ENCODE peak calls at places on chromosomes 6 and 20, in ten cellular contexts. L is cardiac muscle cell, X is IMR-90, T is foreskin keratinocyte, E is HCT116, A is lower lobe of right lung, N is astrocyte, Q is heart left ventricle, I is heart right ventricle, B is mesenchymal stem cell. W is an unnamed sample.
A peak's percentile ranks its signal among the peaks of the same experiment; 100 is the strongest.

GRCh38 chr6:81999826-82000225 is 247.3 kb upstream of the TENT5A start:
- DNase-seq in L (no peak), X (no peak), T (no peak), E (no peak), A (no peak), N (peak; percentile 69), Q (no peak), I (no peak), B (no peak), W (peak; percentile 19)

GRCh38 chr20:37336369-37337207 is 9.4 kb upstream of the SRC start:
- DNase-seq in L (no peak), X (peak; percentile 20), T (no peak), E (no peak), A (peak; percentile 82), N (no peak), Q (peak; percentile 78), I (peak; percentile 68), B (peak; percentile 71), W (no peak)

GRCh38 chr20:13205848-13206434 is 15.1 kb upstream of the ISM1 start:
- DNase-seq in L (no peak), X (no peak), T (peak; percentile 32), E (no peak), A (no peak), N (no peak), Q (no peak), I (no peak), B (no peak), W (no peak)

GRCh38 chr6:25324076-25324762 is 45.0 kb downstream of the CARMIL1 start:
- DNase-seq in L (no peak), X (no peak), T (no peak), E (no peak), A (no peak), N (no peak), Q (no peak), I (no peak), B (no peak), W (no peak)

GRCh38 chr6:70538364-70538763 is 28.4 kb upstream of the SDHAF4 start:
- DNase-seq in L (no peak), X (no peak), T (no peak), E (no peak), A (no peak), N (no peak), Q (no peak), I (no peak), B (no peak), W (no peak)

GRCh38 chr20:51594206-51594998 is 51.9 kb upstream of the NFATC2 start:
- DNase-seq in L (no peak), X (no peak), T (no peak), E (no peak), A (no peak), N (no peak), Q (no peak), I (no peak), B (no peak), W (no peak)

GRCh38 chr6:144546807-144547206 is 261.7 kb downstream of the UTRN start:
- DNase-seq in L (no peak), X (no peak), T (no peak), E (no peak), A (no peak), N (no peak), Q (no peak), I (no peak), B (no peak), W (no peak)

GRCh38 chr6:154901856-154902552 is 93.1 kb upstream of the TIAM2 start:
- DNase-seq in L (no peak), X (no peak), T (no peak), E (no peak), A (no peak), N (no peak), Q (no peak), I (no peak), B (no peak), W (no peak)

GRCh38 chr6:163170294-163170883 is 244.1 kb upstream of the QKI start:
- DNase-seq in L (no peak), X (no peak), T (no peak), E (no peak), A (no peak), N (no peak), Q (no peak), I (no peak), B (peak; percentile 1), W (no peak)

GRCh38 chr20:41499064-41499463 is 119.1 kb downstream of the CHD6 start:
- DNase-seq in L (no peak), X (no peak), T (no peak), E (no peak), A (no peak), N (no peak), Q (no peak), I (no peak), B (no peak), W (no peak)

GRCh38 chr20:53832499-53832898 is 237.9 kb downstream of the BCAS1 start:
- DNase-seq in L (no peak), X (no peak), T (no peak), E (no peak), A (no peak), N (no peak), Q (no peak), I (no peak), B (no peak), W (no peak)
- H3K4me1 ChIP-seq in L (peaks cover 18% of the 10 kb centered on the region), X (peaks cover 3% of the 10 kb centered on the region), T (peaks cover 31% of the 10 kb centered on the region), E (peaks cover 38% of the 10 kb centered on the region), A (peaks cover 37% of the 10 kb centered on the region), N (peaks cover 30% of the 10 kb centered on the region), Q (peaks cover 5% of the 10 kb centered on the region), I (peaks cover 5% of the 10 kb centered on the region), B (peaks cover 4% of the 10 kb centered on the region), W (peaks cover 42% of the 10 kb centered on the region)

GRCh38 chr6:139977887-139978332 is 603.5 kb upstream of the CITED2 start:
- DNase-seq in L (no peak), X (peak; percentile 72), T (peak; percentile 86), E (no peak), A (no peak), N (peak; percentile 62), Q (no peak), I (no peak), B (peak; percentile 92), W (peak; percentile 77)
- H3K4me1 ChIP-seq in L (peaks cover 42% of the 10 kb centered on the region), X (peaks cover 18% of the 10 kb centered on the region), T (peaks cover 33% of the 10 kb centered on the region), E (peaks cover 10% of the 10 kb centered on the region), A (peaks cover 25% of the 10 kb centered on the region), N (peaks cover 31% of the 10 kb centered on the region), Q (peaks cover 13% of the 10 kb centered on the region), I (peaks cover 36% of the 10 kb centered on the region), B (peaks cover 1% of the 10 kb centered on the region), W (peaks cover 76% of the 10 kb centered on the region)

GRCh38 chr6:135054575-135055498 is at the start of gene HBS1L:
- DNase-seq in L (peak; percentile 97), X (peak; percentile 97), T (peak; percentile 92), E (peak; percentile 97), A (peak; percentile 98), N (peak; percentile 89), Q (peak; percentile 97), I (peak; percentile 98), B (peak; percentile 96), W (peak; percentile 92)
- H3K4me1 ChIP-seq in L (peaks cover 10% of the 10 kb centered on the region), X (no peaks in the 10 kb centered on the region), T (peaks cover 7% of the 10 kb centered on the region), E (no peaks in the 10 kb centered on the region), A (peaks cover 23% of the 10 kb centered on the region), N (peaks cover 8% of the 10 kb centered on the region), Q (peaks cover 8% of the 10 kb centered on the region), I (peaks cover 17% of the 10 kb centered on the region), B (peaks cover 1% of the 10 kb centered on the region), W (peaks cover 10% of the 10 kb centered on the region)

DNA sequence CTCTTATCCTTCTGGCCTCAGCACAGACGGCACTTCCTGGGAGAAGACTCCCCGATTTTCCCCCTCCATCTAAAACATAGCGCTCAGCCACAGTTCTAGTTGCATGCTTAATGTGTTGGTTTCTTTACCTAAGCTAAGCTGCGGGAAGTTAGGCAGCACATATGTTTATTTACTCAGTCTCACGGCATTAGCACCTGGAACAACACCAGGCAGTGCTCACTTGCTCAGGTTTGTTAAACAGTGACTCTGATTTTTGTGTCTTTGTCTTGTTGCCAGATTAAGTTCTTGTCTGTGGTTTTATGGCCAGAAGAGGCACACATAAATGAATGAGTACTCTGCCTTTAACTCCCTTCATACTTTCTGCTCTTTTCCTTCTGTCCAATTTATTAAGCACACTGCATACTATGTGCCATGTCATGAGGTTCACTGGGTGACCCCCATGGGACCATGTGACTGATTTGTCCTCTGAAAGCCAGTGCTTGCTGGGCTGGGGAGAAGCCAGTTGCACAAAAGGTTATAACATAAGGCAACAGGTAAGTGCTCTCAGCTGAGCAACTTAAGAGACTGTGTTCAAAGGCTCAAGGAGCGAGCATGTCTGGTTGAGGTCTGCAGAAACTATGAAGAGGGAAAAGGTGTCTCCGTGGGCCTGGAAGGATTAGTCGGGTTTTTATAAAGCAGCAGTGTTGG is 93.6 kb downstream of the RPP40 start:
- DNase-seq in L (no peak), X (no peak), T (no peak), E (no peak), A (no peak), N (peak; percentile 34), Q (no peak), I (no peak), B (no peak), W (no peak)
- H3K4me1 ChIP-seq in L (peaks cover 23% of the 10 kb centered on the region), X (peaks cover 24% of the 10 kb centered on the region), T (peaks cover 5% of the 10 kb centered on the region), E (peaks cover 10% of the 10 kb centered on the region), A (peaks cover 58% of the 10 kb centered on the region), N (peaks cover 3% of the 10 kb centered on the region), Q (peaks cover 6% of the 10 kb centered on the region), I (peaks cover 18% of the 10 kb centered on the region), B (peaks cover 21% of the 10 kb centered on the region), W (peaks cover 12% of the 10 kb centered on the region)

GRCh38 chr6:158853072-158853871 is 34.1 kb upstream of the EZR start:
- DNase-seq in L (peak; percentile 51), X (peak; percentile 79), T (peak; percentile 100), E (peak; percentile 97), A (peak; percentile 92), N (peak; percentile 97), Q (peak; percentile 35), I (no peak), B (peak; percentile 90), W (peak; percentile 98)
- H3K4me1 ChIP-seq in L (peaks cover 19% of the 10 kb centered on the region), X (peaks cover 27% of the 10 kb centered on the region), T (peaks cover 51% of the 10 kb centered on the region), E (peaks cover 80% of the 10 kb centered on the region), A (peaks cover 49% of the 10 kb centered on the region), N (peaks cover 46% of the 10 kb centered on the region), Q (peaks cover 6% of the 10 kb centered on the region), I (peaks cover 8% of the 10 kb centered on the region), B (peaks cover 26% of the 10 kb centered on the region), W (peaks cover 73% of the 10 kb centered on the region)

DNA sequence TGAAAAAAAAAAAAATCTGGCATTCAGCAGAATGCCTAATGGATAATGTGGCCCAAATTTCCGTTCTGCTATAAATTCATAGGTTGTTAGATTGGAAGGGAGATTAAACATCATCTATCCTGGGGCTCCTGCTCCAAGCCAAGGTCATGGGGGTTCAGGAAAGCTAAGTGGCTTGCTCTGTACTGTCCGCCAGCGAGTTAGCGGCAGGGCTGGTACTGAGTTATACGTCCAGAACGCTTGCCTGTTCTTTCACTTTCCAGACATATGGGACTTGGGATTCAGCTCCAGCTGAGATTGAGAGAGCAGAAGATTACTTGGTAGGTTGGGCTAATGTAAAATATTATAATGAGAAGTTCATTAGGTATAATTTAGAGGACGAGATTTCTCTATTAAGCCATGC is 858 bp downstream of the RWDD1 start:
- DNase-seq in L (peak; percentile 63), X (peak; percentile 55), T (no peak), E (no peak), A (no peak), N (peak; percentile 23), Q (no peak), I (no peak), B (peak; percentile 72), W (peak; percentile 41)
- H3K4me1 ChIP-seq in L (peaks cover 10% of the 10 kb centered on the region), X (no peaks in the 10 kb centered on the region), T (peaks cover 10% of the 10 kb centered on the region), E (peaks cover 18% of the 10 kb centered on the region), A (peaks cover 24% of the 10 kb centered on the region), N (peaks cover 6% of the 10 kb centered on the region), Q (peaks cover 13% of the 10 kb centered on the region), I (peaks cover 20% of the 10 kb centered on the region), B (no peaks in the 10 kb centered on the region), W (peaks cover 13% of the 10 kb centered on the region)

GRCh38 chr6:156985309-156985708 is 208.1 kb downstream of the ARID1B start:
- DNase-seq in L (no peak), X (no peak), T (no peak), E (no peak), A (no peak), N (no peak), Q (no peak), I (no peak), B (no peak), W (no peak)
- H3K4me1 ChIP-seq in L (peaks cover 8% of the 10 kb centered on the region), X (peaks cover 8% of the 10 kb centered on the region), T (peaks cover 23% of the 10 kb centered on the region), E (peaks cover 10% of the 10 kb centered on the region), A (peaks cover 43% of the 10 kb centered on the region), N (peaks cover 8% of the 10 kb centered on the region), Q (no peaks in the 10 kb centered on the region), I (peaks cover 41% of the 10 kb centered on the region), B (peaks cover 15% of the 10 kb centered on the region), W (peaks cover 4% of the 10 kb centered on the region)

W was measured in SJSA1.